ENCODE peak calls at places on chromosomes 12 and 14, in five cellular contexts. F, Y, K, E and A are unnamed samples.

GRCh38 chr12:52041695-52042123 is 9.5 kb upstream of the NR4A1 start:
- DNase-seq in F (no peak), Y (peak; percentile 76), K (no peak), E (no peak), A (no peak)

GRCh38 chr14:94622653-94623421 is 10.6 kb downstream of the SERPINA3 start:
- DNase-seq in F (no peak), Y (no peak), K (no peak), E (no peak), A (no peak)

GRCh38 chr12:7118914-7119313 is 9.8 kb downstream of the RBP5 start:
- DNase-seq in F (no peak), Y (no peak), K (no peak), E (no peak), A (no peak)

GRCh38 chr14:71183856-71184255 is 276.6 kb downstream of the PCNX1 start:
- DNase-seq in F (no peak), Y (no peak), K (no peak), E (no peak), A (no peak)

GRCh38 chr12:119911147-119911546 is 34.0 kb upstream of the CIT start:
- DNase-seq in F (no peak), Y (no peak), K (peak; percentile 55), E (no peak), A (peak; percentile 88)

GRCh38 chr12:12272869-12273268 is 6.0 kb upstream of the LRP6 start:
- DNase-seq in F (no peak), Y (no peak), K (no peak), E (no peak), A (peak; percentile 89)

GRCh38 chr14:70020350-70021170 is 141.3 kb downstream of the SMOC1 start:
- DNase-seq in F (no peak), Y (no peak), K (no peak), E (no peak), A (no peak)

GRCh38 chr14:28875937-28876910 is 109.6 kb downstream of the FOXG1 start:
- DNase-seq in F (peak; percentile 1), Y (no peak), K (no peak), E (no peak), A (no peak)

GRCh38 chr14:67285876-67286452 is 44.7 kb downstream of the PALS1 start:
- DNase-seq in F (peak; percentile 74), Y (no peak), K (peak; percentile 86), E (no peak), A (no peak)

GRCh38 chr14:70086685-70087379 is 101.9 kb downstream of the SLC8A3 start:
- DNase-seq in F (peak; percentile 49), Y (no peak), K (peak; percentile 60), E (no peak), A (no peak)

GRCh38 chr12:76945867-76946266 is 67.0 kb upstream of the CSRP2 start:
- DNase-seq in F (no peak), Y (no peak), K (peak; percentile 58), E (no peak), A (no peak)

GRCh38 chr12:44372259-44372658 is 503.9 kb downstream of the NELL2 start:
- DNase-seq in F (no peak), Y (no peak), K (peak; percentile 98), E (no peak), A (peak; percentile 70)

GRCh38 chr14:89241934-89242670 is 174.9 kb downstream of the FOXN3 start:
- DNase-seq in F (peak; percentile 4), Y (no peak), K (peak; percentile 13), E (no peak), A (no peak)

GRCh38 chr14:89243765-89244164 is 173.3 kb downstream of the FOXN3 start:
- DNase-seq in F (no peak), Y (no peak), K (no peak), E (no peak), A (no peak)

GRCh38 chr14:89244720-89245119 is 172.3 kb downstream of the FOXN3 start:
- DNase-seq in F (no peak), Y (no peak), K (no peak), E (no peak), A (no peak)

GRCh38 chr14:89242871-89243270 is 174.2 kb downstream of the FOXN3 start:
- DNase-seq in F (peak; percentile 88), Y (no peak), K (no peak), E (no peak), A (no peak)

GRCh38 chr14:89243286-89243685 is 173.7 kb downstream of the FOXN3 start:
- DNase-seq in F (no peak), Y (no peak), K (no peak), E (no peak), A (no peak)
- H3K27ac ChIP-seq in F (no peak overlapping the region), Y (peak overlapping the region; percentile 33), K (no peak overlapping the region), E (no peak overlapping the region), A (no peak overlapping the region)

DNA sequence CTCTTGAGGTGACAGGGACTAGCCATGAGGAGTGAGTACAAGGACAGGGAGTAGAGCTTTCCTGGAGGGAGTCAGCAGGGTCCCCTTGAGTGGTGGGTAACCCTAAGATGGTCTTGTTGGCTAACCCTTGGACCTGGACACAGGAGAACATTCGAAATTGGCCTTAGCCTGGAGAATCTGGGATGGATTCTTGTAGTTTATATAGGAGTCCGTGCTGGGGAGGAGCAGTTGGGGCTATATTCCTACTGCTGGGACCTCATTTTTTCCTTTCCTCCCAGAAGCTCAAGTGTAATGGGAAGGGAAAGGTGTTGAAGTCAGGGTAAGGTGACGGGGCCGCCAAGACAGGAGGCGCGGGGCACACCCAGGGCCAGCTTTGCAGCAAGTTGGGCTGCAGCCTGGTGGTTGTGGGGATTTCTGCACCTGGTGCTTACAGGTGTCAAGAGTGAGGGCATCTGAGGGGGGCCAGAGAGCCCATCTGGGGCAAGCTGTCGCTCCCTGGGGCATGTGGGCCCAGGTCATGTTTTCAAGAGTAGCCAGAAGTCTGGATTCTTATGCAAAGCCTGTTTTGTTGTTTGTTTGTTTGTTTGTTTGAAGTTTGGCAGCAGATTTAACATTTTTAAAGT is 5.1 kb downstream of the BCL7A start:
- DNase-seq in F (no peak), Y (no peak), K (no peak), E (no peak), A (peak; percentile 37)
- H3K27ac ChIP-seq in F (no peak overlapping the region), Y (no peak overlapping the region), K (no peak overlapping the region), E (no peak overlapping the region), A (peak overlapping the region; percentile 48)

GRCh38 chr14:90676356-90676755 is 139.9 kb downstream of the TTC7B start:
- DNase-seq in F (no peak), Y (no peak), K (no peak), E (no peak), A (peak; percentile 58)
- H3K27ac ChIP-seq in F (no peak overlapping the region), Y (no peak overlapping the region), K (no peak overlapping the region), E (peak overlapping the region; percentile 75), A (peak overlapping the region; percentile 80)

GRCh38 chr14:35215110-35215872 is 76.9 kb upstream of the PSMA6 start:
- DNase-seq in F (peak; percentile 60), Y (no peak), K (peak; percentile 63), E (no peak), A (no peak)
- H3K27ac ChIP-seq in F (no peak overlapping the region), Y (no peak overlapping the region), K (no peak overlapping the region), E (no peak overlapping the region), A (no peak overlapping the region)

GRCh38 chr12:48143898-48144297 is 13.4 kb downstream of the ASB8 start:
- DNase-seq in F (no peak), Y (no peak), K (no peak), E (no peak), A (no peak)

GRCh38 chr12:48142818-48143674 is 14.3 kb downstream of the ASB8 start:
- DNase-seq in F (no peak), Y (no peak), K (no peak), E (no peak), A (no peak)

GRCh38 chr12:48151103-48151771 is 6.1 kb downstream of the ASB8 start:
- DNase-seq in F (no peak), Y (no peak), K (no peak), E (no peak), A (no peak)

GRCh38 chr12:48145981-48146380 is 11.3 kb downstream of the ASB8 start:
- DNase-seq in F (no peak), Y (no peak), K (no peak), E (no peak), A (no peak)
- H3K27ac ChIP-seq in F (peak overlapping the region; percentile 1), Y (peak overlapping the region; percentile 68), K (no peak overlapping the region), E (peak overlapping the region; percentile 36), A (no peak overlapping the region)

GRCh38 chr12:69024413-69024812 is 91.4 kb upstream of the CPM start:
- DNase-seq in F (no peak), Y (no peak), K (peak; percentile 86), E (peak; percentile 89), A (peak; percentile 26)
- H3K27ac ChIP-seq in F (no peak overlapping the region), Y (no peak overlapping the region), K (peak overlapping the region; percentile 85), E (no peak overlapping the region), A (peak overlapping the region; percentile 28)

DNA sequence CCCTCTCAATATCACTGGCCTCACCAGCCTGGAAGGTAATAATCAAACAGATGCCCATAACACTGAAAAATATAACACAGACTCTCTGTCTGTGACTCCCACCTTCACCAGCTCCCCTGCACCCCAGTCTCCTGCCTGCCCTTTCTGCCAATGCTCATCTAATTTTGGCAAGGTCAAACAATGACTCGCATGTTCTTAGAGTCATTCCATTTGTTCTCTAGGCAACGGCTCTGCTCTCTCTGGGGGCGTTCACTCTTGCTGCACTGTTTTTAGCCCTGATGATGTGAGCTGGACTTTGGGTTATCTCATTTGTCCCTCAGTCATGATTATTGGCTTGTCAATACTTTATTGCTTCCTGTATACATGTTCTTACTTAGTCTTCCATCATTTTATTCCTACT is 691.8 kb downstream of the FLRT2 start:
- DNase-seq in F (no peak), Y (no peak), K (no peak), E (no peak), A (no peak)
- H3K27ac ChIP-seq in F (no peak overlapping the region), Y (no peak overlapping the region), K (no peak overlapping the region), E (no peak overlapping the region), A (no peak overlapping the region)